ENCODE peak calls at places on chromosomes 5 and 9, in nine cellular contexts. A is activated T-cell treated with anti-CD3 and anti-CD28 coated beads for 1 hour; I is NCI-H1436; Q is choroid plexus epithelial cell; E is activated CD8-positive, alpha-beta memory T cell treated with anti-CD3 and anti-CD28 coated beads for 48 hours; V is colonic mucosa; N is gastrocnemius medialis; R is AG20443; Z is astrocyte of the spinal cord. S is an unnamed sample.

GRCh38 chr9:134379774-134380431 is 53.6 kb downstream of the RXRA start:
- DNase-seq in V (no peak), Z (peak), I (no peak), A (no peak), R (no peak), N (no peak), E (no peak), Q (peak), S (no peak)

GRCh38 chr5:72108200-72109050 is 1.1 kb downstream of the MAP1B start:
- DNase-seq in R (peak), Q (peak), E (no peak), A (no peak), N (peak), V (peak), Z (peak), I (peak), S (peak)

GRCh38 chr9:134766587-134766986 is 114.0 kb upstream of the FCN2 start:
- DNase-seq in A (no peak), Q (no peak), E (no peak), R (no peak), Z (no peak), V (no peak), N (no peak), I (no peak), S (no peak)

GRCh38 chr9:135610290-135611141 is 28.8 kb downstream of the GLT6D1 start:
- DNase-seq in Q (no peak), N (no peak), V (no peak), R (no peak), Z (no peak), I (no peak), A (no peak), E (no peak), S (no peak)

GRCh38 chr5:161960314-161960713 is 107.3 kb upstream of the GABRG2 start:
- DNase-seq in Q (no peak), E (no peak), N (no peak), Z (no peak), A (no peak), R (no peak), V (no peak), I (no peak), S (no peak)

GRCh38 chr9:78441396-78441795 is 144.5 kb downstream of the PSAT1 start:
- DNase-seq in Q (no peak), A (no peak), E (no peak), N (no peak), R (no peak), Z (no peak), V (no peak), I (no peak), S (no peak)

GRCh38 chr9:739362-739761 is 102.1 kb upstream of the DMRT1 start:
- DNase-seq in Z (no peak), E (no peak), N (no peak), A (no peak), R (no peak), V (no peak), I (no peak), Q (no peak), S (no peak)

GRCh38 chr5:75138674-75139073 is 86.3 kb upstream of the GCNT4 start:
- DNase-seq in A (no peak), E (no peak), V (no peak), Z (no peak), I (no peak), N (no peak), Q (no peak), R (no peak), S (no peak)

GRCh38 chr9:125332527-125332926 is 70.9 kb downstream of the GAPVD1 start:
- DNase-seq in Z (no peak), E (no peak), R (no peak), Q (no peak), N (no peak), A (no peak), I (no peak), V (no peak), S (no peak)

GRCh38 chr5:132812949-132813598 is at the start of gene SOWAHA:
- DNase-seq in E (no peak), Z (no peak), V (peak), R (no peak), A (no peak), N (no peak), I (peak), Q (no peak), S (no peak)

GRCh38 chr5:74903165-74903787 is 37.1 kb upstream of the FAM169A start:
- DNase-seq in Q (peak), N (no peak), A (no peak), E (no peak), R (no peak), Z (no peak), V (peak), I (no peak), S (no peak)

GRCh38 chr5:149380466-149381121 is 1.5 kb upstream of the IL17B start:
- DNase-seq in N (no peak), A (no peak), Q (no peak), V (no peak), Z (no peak), I (no peak), R (no peak), E (no peak), S (no peak)

GRCh38 chr5:78505860-78506259 is 142.7 kb downstream of the LHFPL2 start:
- DNase-seq in V (no peak), A (no peak), Q (no peak), N (no peak), Z (no peak), I (no peak), R (no peak), E (no peak), S (no peak)

GRCh38 chr5:142012792-142013388 is at the start of gene GNPDA1:
- DNase-seq in Z (peak), N (peak), V (peak), I (peak), Q (peak), R (peak), E (no peak), A (peak), S (peak)

S was measured in lung microvascular endothelial cell.